ENCODE peak calls at places on chromosomes 6 and 20, in four cellular contexts. W is AG10803, A is IMR-90, Z is GM23338. O is an unnamed sample.

GRCh38 chr6:110378552-110378951 is 20.4 kb upstream of the METTL24 start:
- DNase-seq in W (no peak), A (no peak), Z (peak; percentile 55), O (no peak)

GRCh38 chr6:166417285-166417691 is 34.5 kb upstream of the MPC1 start:
- DNase-seq in W (no peak), A (no peak), Z (no peak), O (no peak)

GRCh38 chr6:116932496-116932895 is 55.5 kb downstream of the RFX6 start:
- DNase-seq in W (no peak), A (no peak), Z (no peak), O (no peak)

GRCh38 chr20:10171864-10172751 is 46.5 kb upstream of the SNAP25 start:
- DNase-seq in W (peak; percentile 5), A (peak; percentile 25), Z (peak; percentile 71), O (peak; percentile 16)

GRCh38 chr20:37346526-37347346 is 796 bp downstream of the SRC start:
- DNase-seq in W (no peak), A (no peak), Z (peak; percentile 59), O (no peak)

GRCh38 chr20:36775196-36775595 is 1.6 kb upstream of the DSN1 start:
- DNase-seq in W (no peak), A (no peak), Z (no peak), O (no peak)

GRCh38 chr6:2381872-2382661 is 136.7 kb upstream of the GMDS start:
- DNase-seq in W (no peak), A (no peak), Z (no peak), O (no peak)

GRCh38 chr20:36497856-36498255 is 43.5 kb upstream of the MYL9 start:
- DNase-seq in W (no peak), A (no peak), Z (no peak), O (peak; percentile 66)

GRCh38 chr20:49852522-49853055 is 40.0 kb downstream of the SLC9A8 start:
- DNase-seq in W (no peak), A (no peak), Z (no peak), O (no peak)

GRCh38 chr20:7702141-7702540 is 238.1 kb downstream of the HAO1 start:
- DNase-seq in W (no peak), A (no peak), Z (no peak), O (peak; percentile 33)

GRCh38 chr6:36702656-36703055 is 5.0 kb downstream of the RAB44 start:
- DNase-seq in W (no peak), A (no peak), Z (no peak), O (no peak)

GRCh38 chr6:108118791-108119211 is 44.3 kb upstream of the OSTM1 start:
- DNase-seq in W (no peak), A (no peak), Z (no peak), O (peak; percentile 18)

GRCh38 chr6:45830441-45831139 is 185.1 kb downstream of the CLIC5 start:
- DNase-seq in W (no peak), A (no peak), Z (no peak), O (peak; percentile 69)

GRCh38 chr6:169256518-169256917 is 2.9 kb upstream of the THBS2 start:
- DNase-seq in W (no peak), A (no peak), Z (no peak), O (no peak)

GRCh38 chr6:122323361-122323760 is 76.1 kb upstream of the HSF2 start:
- DNase-seq in W (no peak), A (no peak), Z (no peak), O (peak; percentile 1)

GRCh38 chr20:37336369-37337207 is 9.4 kb upstream of the SRC start:
- DNase-seq in W (peak; percentile 61), A (peak; percentile 20), Z (peak; percentile 59), O (peak; percentile 37)

GRCh38 chr20:21387528-21387927 is 9.8 kb downstream of the NKX2-4 start:
- DNase-seq in W (no peak), A (no peak), Z (no peak), O (no peak)

GRCh38 chr6:8939615-8940014 is 504.3 kb upstream of the SLC35B3 start:
- DNase-seq in W (no peak), A (no peak), Z (no peak), O (no peak)

GRCh38 chr6:79601020-79601609 is 30.0 kb upstream of the SH3BGRL2 start:
- DNase-seq in W (no peak), A (peak; percentile 88), Z (no peak), O (peak; percentile 69)

GRCh38 chr6:152273002-152273401 is 364.2 kb downstream of the SYNE1 start:
- DNase-seq in W (peak; percentile 73), A (peak; percentile 30), Z (no peak), O (peak; percentile 75)

GRCh38 chr6:130366011-130366963 is at the start of gene TMEM200A:
- DNase-seq in W (peak; percentile 75), A (peak; percentile 51), Z (peak; percentile 76), O (peak; percentile 60)

GRCh38 chr6:44630125-44631028 is 242.9 kb downstream of the CDC5L start:
- DNase-seq in W (peak; percentile 70), A (peak; percentile 51), Z (peak; percentile 86), O (peak; percentile 78)

GRCh38 chr6:120935007-120935406 is 399.3 kb downstream of the TBC1D32 start:
- DNase-seq in W (no peak), A (no peak), Z (peak; percentile 16), O (no peak)

GRCh38 chr20:41360831-41361756 is 5.5 kb downstream of the EMILIN3 start:
- DNase-seq in W (no peak), A (no peak), Z (no peak), O (no peak)

GRCh38 chr20:18796282-18796833 is 17.2 kb upstream of the SCP2D1 start:
- DNase-seq in W (no peak), A (no peak), Z (no peak), O (no peak)

DNA sequence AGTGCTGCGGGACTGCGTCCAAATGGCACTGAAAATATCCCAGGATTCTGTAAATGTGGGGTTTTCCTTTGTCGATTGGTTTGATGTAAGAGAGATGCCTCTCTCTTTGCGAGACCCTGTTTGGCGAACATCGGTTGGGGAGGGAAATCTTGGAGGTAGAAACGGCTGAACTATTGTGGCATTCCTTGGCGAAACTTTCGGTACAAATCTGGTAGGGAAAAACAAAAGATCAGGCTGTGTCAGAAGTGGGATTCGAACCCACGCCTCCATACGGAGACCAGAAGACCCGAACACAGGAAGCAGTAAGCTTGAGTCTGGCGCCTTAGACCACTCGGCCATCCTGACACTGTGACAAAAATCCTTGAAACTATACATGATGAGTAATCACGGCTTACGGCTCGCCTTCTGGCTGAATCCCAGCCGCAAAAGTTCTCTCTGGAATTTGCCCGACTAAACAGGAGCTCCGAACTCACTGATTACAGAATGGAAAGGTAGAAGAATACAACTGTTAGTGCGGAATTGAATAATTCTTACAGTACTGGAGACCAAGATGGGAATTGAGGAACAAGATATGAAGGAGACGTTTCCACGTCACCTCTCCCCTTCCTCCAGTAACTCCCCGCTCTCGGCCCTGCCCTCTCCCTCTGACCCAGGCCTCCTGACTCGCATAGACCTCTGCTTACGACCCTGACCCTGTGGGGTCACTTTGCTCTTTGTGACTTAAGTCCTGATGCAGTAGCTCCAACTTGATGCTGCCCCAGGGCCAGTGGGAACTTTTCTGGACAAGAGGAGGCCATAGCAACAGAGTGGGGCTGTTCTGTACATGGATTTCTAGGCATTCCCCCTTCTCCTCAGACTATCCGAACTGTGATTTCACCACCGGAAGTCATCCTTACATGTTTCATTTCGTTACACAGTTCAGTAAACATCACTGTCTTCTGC is 132.8 kb upstream of the ZNF184 start:
- DNase-seq in W (peak; percentile 58), A (peak; percentile 59), Z (peak; percentile 87), O (peak; percentile 91)
- H3K4me3 ChIP-seq in W (peak overlapping the region; percentile 51), A (peak overlapping the region; percentile 46), Z (peak overlapping the region; percentile 63), O (peak overlapping the region; percentile 51)

GRCh38 chr6:88763160-88763559 is 200.3 kb downstream of the RNGTT start:
- DNase-seq in W (no peak), A (peak; percentile 43), Z (no peak), O (peak; percentile 44)

GRCh38 chr6:88760091-88760490 is 203.3 kb downstream of the RNGTT start:
- DNase-seq in W (no peak), A (no peak), Z (no peak), O (peak; percentile 60)

DNA sequence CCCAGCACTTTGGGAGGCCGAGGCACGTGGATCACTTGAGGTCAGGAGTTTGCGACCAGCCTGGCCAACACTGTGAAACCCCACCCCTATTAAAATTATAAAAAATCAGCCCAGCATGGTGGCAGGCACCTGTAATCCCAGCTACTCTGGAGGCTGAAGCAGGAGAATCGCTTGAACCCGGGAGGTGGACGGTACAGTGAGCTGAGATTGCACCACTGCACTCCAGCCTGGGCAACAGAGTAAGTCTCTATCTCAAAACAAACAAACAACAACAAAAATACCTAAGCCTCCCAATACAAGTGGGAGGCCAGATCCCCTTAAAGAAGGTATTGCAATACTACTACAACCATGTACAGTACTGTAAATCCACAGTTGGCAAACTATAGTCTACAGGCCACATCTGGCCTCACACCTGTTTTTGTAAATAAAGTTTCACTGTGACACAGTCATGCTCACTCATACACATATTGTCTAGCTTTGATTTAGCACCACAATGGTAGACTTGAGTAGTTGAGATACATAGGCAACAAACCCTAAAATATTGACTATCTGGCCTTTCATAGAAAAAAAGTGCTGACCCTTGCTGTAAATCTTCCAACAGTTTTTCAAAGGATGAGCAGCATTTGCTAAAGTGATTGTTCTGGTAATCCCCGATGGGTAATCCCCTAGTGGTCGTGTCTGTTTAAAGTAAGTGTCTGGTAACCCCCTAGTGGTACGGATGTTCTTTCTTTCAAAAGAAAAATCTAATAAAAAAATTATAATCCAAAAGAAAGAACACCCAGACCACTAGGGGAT is 202.0 kb downstream of the RNGTT start:
- DNase-seq in W (no peak), A (no peak), Z (peak; percentile 45), O (no peak)
- TF ChIP-seq CTCF in W (no peak), A (no peak), Z (peak; percentile 49), O (no peak)

GRCh38 chr6:99591673-99592364 is 14.8 kb upstream of the PRDM13 start:
- DNase-seq in W (no peak), A (no peak), Z (no peak), O (no peak)

GRCh38 chr6:99589290-99589672 is 17.4 kb upstream of the PRDM13 start:
- DNase-seq in W (no peak), A (no peak), Z (peak; percentile 65), O (no peak)

GRCh38 chr6:99592900-99593299 is 13.7 kb upstream of the PRDM13 start:
- DNase-seq in W (peak; percentile 87), A (no peak), Z (no peak), O (peak; percentile 86)

GRCh38 chr6:99589907-99590493 is 16.6 kb upstream of the PRDM13 start:
- DNase-seq in W (no peak), A (no peak), Z (no peak), O (no peak)

DNA sequence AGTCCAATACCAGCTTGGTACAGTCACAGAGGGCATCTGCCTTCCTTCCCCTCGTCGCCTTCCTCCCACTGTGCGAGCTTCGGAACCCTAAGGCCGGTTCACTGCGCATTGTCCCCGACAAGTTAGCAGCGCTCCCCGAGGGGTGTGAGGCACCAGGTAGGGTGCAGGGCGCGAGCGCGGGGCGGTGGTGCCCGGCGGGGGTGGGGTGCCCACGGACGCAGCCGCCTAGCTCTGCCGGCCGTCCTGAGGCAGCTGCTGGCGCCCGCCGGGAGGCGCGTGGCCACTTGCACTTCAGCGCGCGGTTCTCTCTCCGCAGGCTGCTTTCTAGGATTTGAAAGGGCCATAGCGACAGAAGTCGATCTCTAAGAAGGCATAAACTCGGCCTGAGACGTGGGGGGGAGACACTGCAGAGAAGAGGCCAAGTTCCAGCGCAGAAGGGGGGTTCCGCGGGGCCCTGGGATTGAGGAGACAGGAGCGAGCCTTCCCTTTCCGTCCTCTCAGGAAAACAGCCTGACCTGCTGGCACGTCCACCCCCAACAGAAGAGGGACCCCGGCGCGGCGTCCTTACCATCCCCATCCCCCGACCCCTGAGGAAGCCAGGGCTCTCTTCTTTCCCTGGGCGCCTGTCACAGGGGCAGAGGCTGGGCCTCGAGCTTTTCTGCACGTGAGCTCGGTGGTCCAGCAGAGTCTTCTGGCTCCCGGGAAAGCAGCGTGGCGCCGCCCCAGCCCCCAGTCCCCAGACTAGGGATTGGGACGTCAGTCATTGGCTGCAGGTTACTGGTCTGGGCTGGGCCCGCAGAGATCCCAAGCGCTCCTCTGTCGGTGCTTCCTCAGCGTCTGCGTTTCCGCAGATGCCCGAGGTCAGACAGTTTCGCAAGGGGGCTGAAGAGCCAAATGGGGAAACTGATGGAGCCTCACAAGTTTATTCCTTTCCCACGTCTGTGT is 15.6 kb upstream of the PRDM13 start:
- DNase-seq in W (no peak), A (no peak), Z (peak; percentile 72), O (no peak)
- H3K4me3 ChIP-seq in W (no peak overlapping the region), A (no peak overlapping the region), Z (peak overlapping the region; percentile 43), O (no peak overlapping the region)

GRCh38 chr6:69768664-69769063 is 28.1 kb downstream of the LMBRD1 start:
- DNase-seq in W (peak; percentile 3), A (no peak), Z (no peak), O (peak; percentile 23)
- TF ChIP-seq CTCF in W (peak; percentile 38), A (peak; percentile 25), Z (peak; percentile 40), O (peak; percentile 28)